ENCODE peak calls at places on chromosome 15, in five cellular contexts. Z, J, I, N and A are unnamed samples.

GRCh38 chr15:24848050-24848449 is 106.7 kb upstream of the SNRPN start:
- DNase-seq in Z (peak), J (peak), N (no peak), I (no peak), A (no peak)

GRCh38 chr15:100973351-100974034 is 54.3 kb downstream of the LRRK1 start:
- DNase-seq in N (no peak), J (peak), I (no peak), Z (no peak), A (no peak)

GRCh38 chr15:61459785-61460707 is 230.9 kb upstream of the RORA start:
- DNase-seq in I (no peak), Z (peak), J (no peak), N (no peak), A (peak)

GRCh38 chr15:80856809-80857377 is 77.7 kb downstream of the CEMIP start:
- DNase-seq in N (no peak), I (no peak), J (peak), Z (peak), A (peak)

GRCh38 chr15:43204016-43204901 is 16.6 kb downstream of the EPB42 start:
- DNase-seq in J (peak), N (no peak), I (peak), Z (peak), A (peak)

GRCh38 chr15:62051166-62051565 is 9.1 kb downstream of the VPS13C start:
- DNase-seq in Z (no peak), N (no peak), J (no peak), I (no peak), A (no peak)

GRCh38 chr15:37019479-37020433 is 80.6 kb downstream of the MEIS2 start:
- DNase-seq in N (no peak), Z (no peak), I (peak), J (no peak), A (peak)

GRCh38 chr15:84840741-84841429 is 23.7 kb downstream of the ALPK3 start:
- DNase-seq in J (no peak), N (no peak), I (no peak), Z (peak), A (peak)

GRCh38 chr15:20353966-20354883 is 187.4 kb downstream of the GOLGA6L6 start:
- DNase-seq in Z (peak), I (no peak), J (peak), N (no peak), A (no peak)

GRCh38 chr15:42449770-42450433 is 41.0 kb downstream of the ZNF106 start:
- DNase-seq in Z (no peak), I (no peak), N (no peak), J (no peak), A (no peak)

GRCh38 chr15:89664951-89665350 is 9.7 kb upstream of the KIF7 start:
- DNase-seq in J (no peak), I (no peak), N (no peak), Z (no peak), A (no peak)

GRCh38 chr15:74130089-74130848 is at the start of gene ISLR2:
- DNase-seq in I (no peak), Z (no peak), J (peak), N (no peak), A (no peak)

GRCh38 chr15:74433592-74434259 is at the start of gene SEMA7A:
- DNase-seq in I (peak), J (peak), Z (peak), N (peak), A (peak)

GRCh38 chr15:66955871-66956585 is 109.4 kb upstream of the SMAD3 start:
- DNase-seq in J (no peak), Z (peak), I (no peak), N (no peak), A (no peak)

GRCh38 chr15:28169361-28169760 is 70.2 kb upstream of the OCA2 start:
- DNase-seq in I (no peak), N (no peak), J (no peak), Z (no peak), A (no peak)

GRCh38 chr15:48059786-48060185 is 61.0 kb upstream of the SLC24A5 start:
- DNase-seq in Z (no peak), N (no peak), J (no peak), I (no peak), A (no peak)

GRCh38 chr15:55714064-55714463 is 28.9 kb downstream of the PRTG start:
- DNase-seq in I (no peak), N (no peak), J (no peak), Z (no peak), A (no peak)

GRCh38 chr15:40340740-40341400 is at the start of gene CCDC9B:
- DNase-seq in J (no peak), I (peak), Z (peak), N (no peak), A (peak)

GRCh38 chr15:58498821-58499580 is 67.2 kb downstream of the LIPC start:
- DNase-seq in I (no peak), Z (peak), J (no peak), N (no peak), A (no peak)

GRCh38 chr15:99435138-99435695 is 130.6 kb upstream of the MEF2A start:
- DNase-seq in J (no peak), Z (no peak), I (no peak), N (no peak), A (no peak)

GRCh38 chr15:101502572-101503295 is 13.2 kb upstream of the PCSK6 start:
- DNase-seq in Z (no peak), N (no peak), I (no peak), J (no peak), A (no peak)

GRCh38 chr15:36334059-36334458 is 245.4 kb upstream of the CDIN1 start:
- DNase-seq in Z (no peak), I (peak), N (no peak), J (no peak), A (no peak)

GRCh38 chr15:45919806-45920205 is 285.0 kb downstream of the SQOR start:
- DNase-seq in N (no peak), I (no peak), Z (peak), J (no peak), A (peak)

GRCh38 chr15:39939487-39940452 is 5.9 kb downstream of the EIF2AK4 start:
- DNase-seq in N (peak), Z (no peak), J (no peak), I (no peak), A (no peak)

DNA sequence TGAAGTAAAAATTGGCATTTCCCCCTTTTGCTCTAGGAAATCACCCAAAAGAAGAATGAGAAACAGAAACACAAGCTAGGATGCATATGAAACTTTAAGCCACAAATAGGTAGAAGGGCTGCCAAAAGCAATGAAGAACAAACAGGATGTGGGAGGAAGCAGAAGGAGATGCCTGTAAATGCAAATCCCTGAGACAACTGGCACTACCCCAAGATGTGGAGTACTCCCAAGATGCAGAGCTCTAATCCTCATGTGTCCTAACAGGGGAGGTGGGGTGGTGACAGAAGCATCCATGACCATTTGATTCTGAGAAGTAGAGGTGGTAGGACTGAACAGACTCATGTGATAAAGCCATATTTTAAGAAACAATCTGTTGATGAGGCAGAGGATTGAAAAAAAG is 31.9 kb upstream of the ZNF280D start:
- DNase-seq in I (no peak), J (no peak), Z (no peak), N (no peak), A (no peak)
- TF ChIP-seq ESRRA in I (no peak), J (no peak), Z (no peak), N (no peak), A (no peak)

DNA sequence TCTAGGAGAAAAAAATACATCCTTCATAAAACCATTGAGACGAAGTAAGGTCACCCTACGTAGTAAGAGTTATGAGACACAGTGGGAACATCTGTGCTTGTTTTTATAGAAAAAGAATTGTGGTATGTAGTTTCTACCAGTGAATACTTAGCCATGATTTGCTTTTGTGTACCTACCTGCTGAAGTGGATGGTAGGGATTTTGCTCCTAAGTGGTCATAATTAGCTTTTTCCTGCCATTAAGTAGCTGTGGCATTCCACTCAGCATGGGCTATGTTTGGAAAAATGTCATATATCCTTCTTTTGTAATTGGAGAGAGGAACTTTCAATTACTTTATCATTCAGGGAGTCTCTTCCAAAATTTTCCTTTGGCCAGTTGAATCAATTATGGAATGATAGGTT is 63.7 kb downstream of the CHD2 start:
- DNase-seq in N (no peak), Z (no peak), J (no peak), I (no peak), A (no peak)
- TF ChIP-seq ESRRA in N (no peak), Z (no peak), J (no peak), I (no peak), A (no peak)

GRCh38 chr15:78020007-78020406 is 57.5 kb downstream of the TBC1D2B start:
- DNase-seq in N (no peak), I (no peak), J (no peak), Z (no peak), A (no peak)

GRCh38 chr15:78023081-78023665 is 54.3 kb downstream of the TBC1D2B start:
- DNase-seq in Z (no peak), J (no peak), I (no peak), N (no peak), A (no peak)

GRCh38 chr15:78024883-78025282 is 52.6 kb downstream of the TBC1D2B start:
- DNase-seq in Z (no peak), N (no peak), J (no peak), I (no peak), A (no peak)

GRCh38 chr15:78021761-78022160 is 55.8 kb downstream of the TBC1D2B start:
- DNase-seq in N (no peak), I (no peak), Z (no peak), J (no peak), A (no peak)

GRCh38 chr15:78024141-78024567 is 53.4 kb downstream of the TBC1D2B start:
- DNase-seq in J (no peak), N (no peak), Z (no peak), I (no peak), A (no peak)
- TF ChIP-seq ESRRA in J (no peak), N (no peak), Z (no peak), I (no peak), A (no peak)

DNA sequence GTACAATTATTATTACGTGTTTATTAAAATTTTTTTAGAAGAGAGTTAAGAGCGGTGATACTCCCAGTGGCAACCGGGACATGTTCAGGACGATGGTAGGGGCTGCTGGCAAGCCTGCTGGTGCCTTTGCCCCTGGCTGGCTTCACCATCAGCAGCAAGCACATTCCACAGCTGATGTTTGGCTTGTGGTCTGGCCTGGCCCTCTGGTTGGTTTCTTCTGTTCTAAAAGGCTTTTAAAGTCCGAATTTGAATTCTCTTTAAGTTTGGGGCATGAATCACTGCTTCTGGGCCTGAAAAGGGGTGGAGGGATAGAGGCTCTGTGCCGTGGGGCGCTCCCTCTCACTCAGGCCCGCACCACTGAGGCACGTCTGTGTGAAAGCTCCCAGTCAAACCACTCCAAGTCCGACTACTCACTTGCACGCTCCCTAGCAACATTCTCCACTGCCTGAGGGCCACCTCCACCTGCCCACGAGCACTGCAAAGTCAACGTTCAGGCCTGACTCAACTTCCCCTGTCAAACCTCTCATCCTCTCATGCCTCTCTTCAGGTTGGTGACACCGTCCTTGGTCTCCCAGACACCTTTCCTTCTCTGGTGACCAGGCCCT is 10.1 kb downstream of the ITGA11 start:
- DNase-seq in I (no peak), N (no peak), Z (no peak), J (no peak), A (no peak)
- TF ChIP-seq ESRRA in I (no peak), N (no peak), Z (no peak), J (no peak), A (no peak)

GRCh38 chr15:97470417-97470816 is 490.1 kb upstream of the ARRDC4 start:
- DNase-seq in J (no peak), I (no peak), Z (no peak), N (no peak), A (no peak)
- TF ChIP-seq ESRRA in J (no peak), I (no peak), Z (no peak), N (no peak), A (no peak)

GRCh38 chr15:90903733-90904536 is 833 bp downstream of the MAN2A2 start:
- DNase-seq in Z (peak), N (no peak), J (peak), I (peak), A (peak)
- TF ChIP-seq ESRRA in Z (no peak), N (no peak), J (no peak), I (no peak), A (no peak)

GRCh38 chr15:50906954-50907865 is 1.3 kb upstream of the AP4E1 start:
- DNase-seq in N (peak), Z (peak), I (peak), J (no peak), A (peak)
- TF ChIP-seq ESRRA in N (no peak), Z (no peak), I (no peak), J (no peak), A (no peak)